ENCODE peak calls at places on chromosomes 2 and 18, in ten cellular contexts. N is brain microvascular endothelial cell, M is fibroblast of the aortic adventitia, W is activated T-helper 1 cell treated with Interleukin-2 at 50 U/mL for 16 hours, A is body of pancreas, I is thoracic aorta, D is NCI-H774, H is GM20000, K is hippocampal formation, Y is DMS153. B is an unnamed sample.

GRCh38 chr18:47113796-47114540 is 36.3 kb downstream of the HDHD2 start:
- DNase-seq in W (no peak), D (no peak), Y (no peak), N (no peak), A (no peak), H (no peak), I (no peak), M (no peak), K (no peak), B (no peak)

GRCh38 chr2:78065366-78065765 is 543.2 kb upstream of the LRRTM4 start:
- DNase-seq in A (no peak), K (no peak), Y (no peak), W (no peak), D (no peak), H (no peak), N (no peak), I (no peak), M (no peak), B (no peak)

GRCh38 chr18:55506074-55506473 is 81.9 kb downstream of the TCF4 start:
- DNase-seq in A (no peak), K (no peak), M (no peak), H (no peak), N (no peak), D (no peak), Y (no peak), W (no peak), I (no peak), B (no peak)

GRCh38 chr2:178514664-178515063 is 34.4 kb downstream of the PLEKHA3 start:
- DNase-seq in I (no peak), W (no peak), D (no peak), M (peak), K (no peak), Y (no peak), N (peak), A (no peak), H (no peak), B (no peak)

GRCh38 chr18:79680100-79680879 is 687 bp downstream of the CTDP1 start:
- DNase-seq in M (peak), Y (no peak), K (no peak), I (no peak), W (no peak), D (no peak), A (peak), N (peak), H (no peak), B (no peak)

GRCh38 chr2:224062481-224063307 is 23.6 kb upstream of the SERPINE2 start:
- DNase-seq in D (no peak), W (no peak), Y (no peak), M (no peak), A (no peak), I (no peak), H (no peak), K (no peak), N (no peak), B (no peak)

GRCh38 chr2:8728305-8729015 is 46.6 kb downstream of the ID2 start:
- DNase-seq in Y (no peak), A (no peak), M (no peak), W (no peak), I (no peak), K (no peak), H (no peak), N (no peak), D (no peak), B (no peak)

GRCh38 chr2:95316466-95317122 is 19.4 kb downstream of the KCNIP3 start:
- DNase-seq in W (no peak), M (peak), D (no peak), K (no peak), H (no peak), A (no peak), N (peak), Y (no peak), I (no peak), B (no peak)

GRCh38 chr2:103005386-103005785 is 243.6 kb downstream of the TMEM182 start:
- DNase-seq in H (no peak), N (no peak), W (no peak), K (no peak), I (no peak), A (no peak), Y (peak), D (no peak), M (no peak), B (no peak)

GRCh38 chr2:144230452-144231085 is 289.4 kb downstream of the ZEB2 start:
- DNase-seq in I (no peak), A (no peak), D (no peak), Y (no peak), N (peak), M (peak), K (no peak), H (no peak), W (no peak), B (no peak)

GRCh38 chr2:101540518-101540917 is 65.6 kb upstream of the RFX8 start:
- DNase-seq in I (no peak), N (peak), M (peak), H (no peak), A (no peak), K (no peak), D (no peak), W (no peak), Y (no peak), B (no peak)

GRCh38 chr2:24492283-24493272 is 1.5 kb downstream of the NCOA1 start:
- DNase-seq in I (no peak), W (no peak), K (peak), D (no peak), N (no peak), H (no peak), M (peak), Y (no peak), A (peak), B (peak)

GRCh38 chr2:212145111-212145510 is 393.5 kb downstream of the ERBB4 start:
- DNase-seq in Y (no peak), I (no peak), K (no peak), M (peak), H (no peak), N (peak), D (no peak), W (no peak), A (no peak), B (no peak)

GRCh38 chr18:58325521-58325908 is 281.5 kb downstream of the NEDD4L start:
- DNase-seq in M (peak), W (no peak), A (no peak), D (no peak), N (no peak), I (no peak), Y (no peak), K (no peak), H (no peak), B (no peak)

GRCh38 chr18:49016648-49017539 is 66.1 kb upstream of the SMAD7 start:
- DNase-seq in I (no peak), N (peak), D (no peak), H (no peak), K (no peak), M (peak), A (peak), Y (no peak), W (no peak), B (no peak)

GRCh38 chr2:177784449-177784845 is 288.1 kb downstream of the PDE11A start:
- DNase-seq in H (no peak), I (no peak), N (peak), K (no peak), A (no peak), D (no peak), W (no peak), Y (no peak), M (peak), B (no peak)

GRCh38 chr2:201116115-201116958 is at the start of gene CFLAR:
- DNase-seq in D (peak), A (peak), H (peak), I (peak), W (peak), N (peak), Y (peak), M (peak), K (peak), B (peak)

GRCh38 chr2:174445248-174445647 is 41.6 kb downstream of the GPR155 start:
- DNase-seq in W (no peak), Y (no peak), M (peak), N (no peak), A (no peak), K (no peak), I (no peak), H (no peak), D (no peak), B (no peak)

GRCh38 chr2:236342507-236342906 is 78.3 kb upstream of the ASB18 start:
- DNase-seq in K (no peak), M (no peak), N (no peak), A (no peak), D (no peak), I (no peak), Y (no peak), W (no peak), H (no peak), B (no peak)

GRCh38 chr2:75243219-75243618 is 43.9 kb upstream of the TACR1 start:
- DNase-seq in Y (no peak), K (no peak), W (no peak), H (no peak), M (no peak), N (no peak), A (no peak), D (no peak), I (no peak), B (no peak)

GRCh38 chr18:5145168-5145857 is 51.7 kb downstream of the AKAIN1 start:
- DNase-seq in W (no peak), Y (no peak), H (no peak), K (no peak), N (no peak), I (no peak), D (no peak), M (no peak), A (no peak), B (no peak)

GRCh38 chr2:38682008-38682575 is 16.2 kb downstream of the GALM start:
- DNase-seq in A (no peak), Y (no peak), N (no peak), K (no peak), H (no peak), W (no peak), I (no peak), M (no peak), D (no peak), B (no peak)

GRCh38 chr2:190283783-190284182 is 35.8 kb downstream of the HIBCH start:
- DNase-seq in Y (no peak), N (no peak), M (peak), A (no peak), W (no peak), D (no peak), I (no peak), H (no peak), K (no peak), B (no peak)

GRCh38 chr18:50870138-50870845 is 8.6 kb upstream of the ME2 start:
- DNase-seq in N (peak), A (no peak), H (no peak), Y (no peak), W (no peak), M (peak), D (no peak), I (no peak), K (no peak), B (no peak)